ENCODE peak calls at places on chromosomes 13 and 19, in four cellular contexts. Q is T follicular helper cell; A is activated CD4-positive, CD25-positive, alpha-beta regulatory T cell; K is lower leg skin. M is an unnamed sample.

GRCh38 chr19:57212109-57212508 is 18.7 kb upstream of the AURKC start:
- DNase-seq in Q (no peak), K (no peak), A (no peak), M (no peak)

GRCh38 chr19:38049105-38049649 is 142.2 kb downstream of the SIPA1L3 start:
- DNase-seq in K (no peak), A (peak), Q (peak), M (no peak)

GRCh38 chr13:41492432-41493267 is 35.3 kb downstream of the RGCC start:
- DNase-seq in A (no peak), K (no peak), Q (no peak), M (no peak)

GRCh38 chr13:78657699-78658629 is 991 bp downstream of the OBI1 start:
- DNase-seq in Q (no peak), K (no peak), A (no peak), M (no peak)

GRCh38 chr13:83895994-83896580 is 13.8 kb upstream of the SLITRK1 start:
- DNase-seq in A (no peak), K (no peak), Q (no peak), M (no peak)

GRCh38 chr13:98890186-98890585 is 87.7 kb downstream of the DOCK9 start:
- DNase-seq in K (peak), Q (no peak), A (no peak), M (peak)

GRCh38 chr19:47658431-47659383 is 49.8 kb downstream of the BICRA start:
- DNase-seq in K (no peak), A (no peak), Q (no peak), M (no peak)

GRCh38 chr13:110533771-110534670 is 27.5 kb downstream of the RAB20 start:
- DNase-seq in K (no peak), Q (no peak), A (no peak), M (no peak)

GRCh38 chr13:93066187-93066586 is 160.4 kb upstream of the GPC6 start:
- DNase-seq in K (no peak), Q (no peak), A (no peak), M (no peak)

GRCh38 chr19:33302175-33302973 is at the start of gene CEBPA:
- DNase-seq in A (no peak), Q (peak), K (no peak), M (no peak)

GRCh38 chr19:31372245-31372781 is 23.1 kb upstream of the TSHZ3 start:
- DNase-seq in Q (no peak), A (no peak), K (no peak), M (peak)

GRCh38 chr19:9251236-9251635 is 506 bp downstream of the OR7E24 start:
- DNase-seq in A (no peak), K (no peak), Q (no peak), M (no peak)

GRCh38 chr19:38213911-38214625 is 10.0 kb downstream of the DPF1 start:
- DNase-seq in Q (no peak), A (peak), K (no peak), M (peak)